ENCODE peak calls at places on chromosomes 3 and 15, in four cellular contexts. K is ovary, S is sigmoid colon, N is AG04450. Y is an unnamed sample.

GRCh38 chr3:70943886-70944285 is 631.4 kb upstream of the MDFIC2 start:
- DNase-seq in K (no peak), S (no peak), N (no peak), Y (no peak)

GRCh38 chr3:47799733-47800132 is 3.2 kb upstream of the DHX30 start:
- DNase-seq in K (no peak), S (no peak), N (no peak), Y (no peak)

GRCh38 chr15:25705430-25706115 is 157.6 kb downstream of the ATP10A start:
- DNase-seq in K (no peak), S (peak), N (no peak), Y (no peak)

GRCh38 chr3:45048244-45048643 is 22.1 kb downstream of the CLEC3B start:
- DNase-seq in K (no peak), S (no peak), N (no peak), Y (no peak)

GRCh38 chr3:36911990-36912804 is 32.7 kb downstream of the TRANK1 start:
- DNase-seq in K (no peak), S (no peak), N (peak), Y (no peak)

GRCh38 chr15:35696767-35697231 is 150.8 kb upstream of the DPH6 start:
- DNase-seq in K (no peak), S (no peak), N (peak), Y (no peak)

GRCh38 chr15:27774191-27774590 is 324.9 kb downstream of the OCA2 start:
- DNase-seq in K (no peak), S (no peak), N (no peak), Y (no peak)

GRCh38 chr3:136626448-136626847 is 125.7 kb downstream of the STAG1 start:
- DNase-seq in K (no peak), S (no peak), N (no peak), Y (no peak)

GRCh38 chr15:36075333-36075732 is 504.1 kb upstream of the CDIN1 start:
- DNase-seq in K (no peak), S (no peak), N (peak), Y (no peak)

GRCh38 chr3:171615281-171615680 is 155.1 kb upstream of the TNIK start:
- DNase-seq in K (no peak), S (no peak), N (no peak), Y (no peak)

GRCh38 chr3:171615742-171616141 is 155.5 kb upstream of the TNIK start:
- DNase-seq in K (no peak), S (no peak), N (no peak), Y (no peak)

GRCh38 chr3:171616798-171617197 is 156.6 kb upstream of the TNIK start:
- DNase-seq in K (no peak), S (no peak), N (no peak), Y (no peak)

GRCh38 chr3:171614318-171614967 is 154.2 kb upstream of the TNIK start:
- DNase-seq in K (peak), S (no peak), N (no peak), Y (peak)
- TF ChIP-seq CTCF in K (no peak), S (no peak), N (peak), Y (peak)

GRCh38 chr3:147688868-147689267 is 279.7 kb downstream of the ZIC1 start:
- DNase-seq in K (no peak), S (no peak), N (no peak), Y (no peak)
- TF ChIP-seq CTCF in K (no peak), S (no peak), N (no peak), Y (no peak)

GRCh38 chr3:39127907-39128303 is 20.4 kb downstream of the TTC21A start:
- DNase-seq in K (no peak), S (no peak), N (no peak), Y (no peak)

GRCh38 chr3:39124876-39125836 is 17.7 kb downstream of the TTC21A start:
- DNase-seq in K (no peak), S (peak), N (no peak), Y (no peak)

GRCh38 chr3:39127296-39127906 is 19.9 kb downstream of the TTC21A start:
- DNase-seq in K (no peak), S (peak), N (no peak), Y (no peak)

GRCh38 chr3:39125837-39126500 is 18.5 kb downstream of the TTC21A start:
- DNase-seq in K (no peak), S (peak), N (no peak), Y (no peak)

DNA sequence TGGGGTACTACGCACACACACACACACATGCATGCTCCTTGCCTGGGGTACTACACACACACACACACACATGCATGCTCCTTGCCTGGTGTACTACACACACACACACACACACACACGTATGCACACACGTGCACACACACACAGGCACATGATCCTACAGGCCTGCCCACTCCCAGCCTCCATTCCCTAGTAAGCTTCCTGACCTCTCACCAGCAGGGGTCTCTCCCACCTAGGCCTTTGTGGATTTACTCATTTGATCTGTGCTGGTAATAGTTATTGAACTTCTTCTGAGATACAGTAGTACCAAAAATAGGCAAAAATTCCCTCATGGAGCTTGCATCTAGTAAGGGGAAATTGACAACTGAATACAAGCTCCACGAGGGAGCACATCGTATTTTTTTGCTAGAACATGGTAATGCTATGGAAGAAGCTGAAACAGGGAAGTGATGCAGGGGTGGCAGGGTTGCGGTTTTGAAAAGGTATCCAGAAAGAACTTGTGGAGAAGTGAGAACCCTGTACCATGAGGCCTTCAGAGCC is 19.1 kb downstream of the TTC21A start:
- DNase-seq in K (peak), S (peak), N (no peak), Y (peak)
- TF ChIP-seq CTCF in K (peak), S (peak), N (peak), Y (peak)

DNA sequence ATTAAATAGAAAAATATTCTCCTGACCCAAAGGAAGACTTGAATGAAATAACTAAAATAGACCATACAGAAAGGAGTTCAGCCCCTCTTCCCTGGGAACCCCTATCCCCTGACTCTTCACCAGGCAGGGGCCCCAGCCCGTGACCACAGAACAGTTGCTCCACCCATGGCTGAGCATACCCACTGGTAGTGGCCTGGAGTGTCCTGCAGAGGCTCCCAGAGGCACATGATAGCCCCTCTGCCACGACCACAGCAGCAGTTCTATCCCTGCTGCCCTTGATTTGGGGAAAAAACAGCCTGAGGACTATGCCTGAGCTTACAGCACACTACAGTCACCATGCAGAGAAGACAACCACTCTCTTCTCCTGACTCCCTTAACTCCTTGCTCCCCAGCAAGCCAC is 31.8 kb downstream of the TTC14 start:
- DNase-seq in K (no peak), S (no peak), N (no peak), Y (no peak)
- TF ChIP-seq CTCF in K (no peak), S (no peak), N (no peak), Y (no peak)

GRCh38 chr3:131386429-131386926 is 4.9 kb downstream of the NUDT16 start:
- DNase-seq in K (peak), S (peak), N (no peak), Y (no peak)
- TF ChIP-seq CTCF in K (no peak), S (no peak), N (no peak), Y (no peak)

GRCh38 chr15:64092075-64092820 is 1.4 kb downstream of the CIAO2A start:
- DNase-seq in K (no peak), S (no peak), N (no peak), Y (no peak)
- TF ChIP-seq CTCF in K (no peak), S (no peak), N (no peak), Y (peak)

DNA sequence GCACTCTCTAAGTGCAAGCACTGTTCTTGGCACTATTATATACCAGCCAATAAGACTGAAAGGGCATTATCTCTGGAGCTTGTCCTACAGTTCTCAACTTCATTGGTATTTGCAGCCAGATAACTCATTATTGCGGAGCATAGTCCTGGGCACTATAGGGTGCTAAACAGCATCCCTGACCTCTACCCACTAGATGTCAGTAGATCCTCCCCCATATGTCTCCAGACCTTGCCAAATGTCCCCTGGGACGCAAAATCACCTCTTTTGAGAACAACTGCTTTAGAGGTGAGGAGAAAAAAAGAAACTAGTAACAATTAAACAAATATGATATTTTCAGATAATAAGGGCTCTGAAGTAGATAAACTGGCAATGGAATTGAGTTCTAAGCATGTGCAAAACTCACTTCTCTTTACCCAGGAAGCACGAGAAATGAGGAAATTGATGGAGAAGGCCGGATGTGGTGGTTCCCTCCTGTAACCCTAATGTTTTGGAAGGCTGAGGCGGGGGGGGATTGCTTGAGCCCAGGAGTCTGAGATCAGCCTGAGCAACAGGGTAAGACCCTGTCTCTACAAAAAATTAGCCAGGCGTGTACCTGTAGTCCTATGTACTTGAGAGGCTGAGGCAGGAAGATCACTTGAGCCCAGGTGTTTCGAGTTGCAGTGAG is 61.4 kb downstream of the FRMD4B start:
- DNase-seq in K (no peak), S (no peak), N (no peak), Y (no peak)
- TF ChIP-seq CTCF in K (no peak), S (peak), N (no peak), Y (peak)

GRCh38 chr3:174620138-174620537 is 239.0 kb upstream of the NAALADL2 start:
- DNase-seq in K (no peak), S (no peak), N (no peak), Y (no peak)
- TF ChIP-seq CTCF in K (no peak), S (no peak), N (peak), Y (peak)

DNA sequence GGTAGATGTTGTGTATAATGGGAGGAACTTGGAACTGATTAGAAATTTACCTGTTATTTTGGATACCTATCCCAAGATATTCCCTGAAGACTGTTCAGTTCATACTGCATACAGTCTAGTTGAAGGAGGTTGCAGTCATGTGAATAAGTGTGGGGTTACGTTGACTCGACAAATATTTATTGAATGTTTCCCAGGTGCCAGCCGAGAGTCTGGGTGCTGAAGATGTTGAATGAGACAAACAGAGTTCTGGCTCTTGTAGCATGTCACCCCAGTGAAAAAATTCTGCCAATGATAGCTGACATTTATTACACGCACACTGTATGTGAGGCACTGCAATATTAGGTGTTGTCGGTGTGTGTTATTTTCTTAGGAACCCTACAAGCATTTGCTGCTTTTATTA is 176.0 kb downstream of the KCNMB2 start:
- DNase-seq in K (no peak), S (no peak), N (no peak), Y (no peak)
- TF ChIP-seq CTCF in K (no peak), S (no peak), N (no peak), Y (no peak)

DNA sequence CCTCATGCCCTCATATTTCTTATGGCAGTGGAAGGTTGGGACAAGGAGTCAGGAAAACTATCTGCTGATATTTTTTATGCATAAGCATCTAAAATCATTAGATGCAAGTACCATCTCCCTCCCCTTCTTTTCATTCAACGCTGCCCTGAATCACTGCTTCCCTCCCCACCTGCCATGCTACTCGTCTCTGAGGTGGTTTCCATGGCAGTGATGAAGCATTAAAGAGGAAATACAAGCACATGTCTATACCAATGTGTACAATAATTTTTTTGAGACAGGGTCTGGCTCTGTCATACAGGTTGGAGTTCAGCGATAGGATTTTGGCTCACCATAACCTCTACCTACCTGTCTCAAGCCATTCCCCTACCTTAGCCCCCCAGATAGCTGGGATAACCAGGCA is 67.5 kb upstream of the SETMAR start:
- DNase-seq in K (no peak), S (no peak), N (no peak), Y (no peak)
- TF ChIP-seq CTCF in K (no peak), S (no peak), N (no peak), Y (no peak)